ENCODE peak calls at places on chromosomes 16 and 17, in seven cellular contexts. H is astrocyte of the cerebellum, E is Karpas-422, X is kidney epithelial cell, M is NB4, A is BJ, K is GM23248. V is an unnamed sample.

GRCh38 chr16:77739493-77739892 is 17.2 kb downstream of the NUDT7 start:
- DNase-seq in H (no peak), E (no peak), X (no peak), M (no peak), A (no peak), K (peak), V (no peak)

GRCh38 chr16:49488740-49489525 is 115.3 kb downstream of the C16orf78 start:
- DNase-seq in H (no peak), E (no peak), X (no peak), M (no peak), A (no peak), K (no peak), V (no peak)

GRCh38 chr17:32504166-32504990 is 17.6 kb downstream of the CDK5R1 start:
- DNase-seq in H (no peak), E (no peak), X (no peak), M (no peak), A (peak), K (peak), V (no peak)

GRCh38 chr17:79160980-79161621 is 86.5 kb downstream of the ENGASE start:
- DNase-seq in H (no peak), E (no peak), X (no peak), M (peak), A (no peak), K (no peak), V (peak)

GRCh38 chr16:51393381-51394005 is 242.4 kb upstream of the SALL1 start:
- DNase-seq in H (no peak), E (no peak), X (no peak), M (no peak), A (no peak), K (peak), V (no peak)

GRCh38 chr16:56862776-56863175 is 2.2 kb upstream of the SLC12A3 start:
- DNase-seq in H (no peak), E (no peak), X (no peak), M (peak), A (no peak), K (no peak), V (no peak)

GRCh38 chr16:28082624-28083023 is 19.1 kb upstream of the GSG1L start:
- DNase-seq in H (no peak), E (no peak), X (no peak), M (no peak), A (no peak), K (peak), V (no peak)

GRCh38 chr17:41666336-41666680 is 22.4 kb upstream of the EIF1 start:
- DNase-seq in H (no peak), E (peak), X (no peak), M (peak), A (no peak), K (peak), V (no peak)

GRCh38 chr16:22318690-22319358 is 21.6 kb downstream of the POLR3E start:
- DNase-seq in H (no peak), E (peak), X (no peak), M (peak), A (no peak), K (peak), V (peak)

GRCh38 chr16:74721716-74722115 is 21.1 kb upstream of the MLKL start:
- DNase-seq in H (no peak), E (no peak), X (no peak), M (peak), A (no peak), K (no peak), V (no peak)

GRCh38 chr17:4806420-4806769 is 557 bp upstream of the PLD2 start:
- DNase-seq in H (no peak), E (peak), X (no peak), M (no peak), A (no peak), K (no peak), V (no peak)

GRCh38 chr16:47160422-47160821 is 16.7 kb upstream of the NETO2 start:
- DNase-seq in H (no peak), E (no peak), X (no peak), M (no peak), A (no peak), K (no peak), V (no peak)

GRCh38 chr17:45129426-45129939 is 2.8 kb downstream of the PLCD3 start:
- DNase-seq in H (no peak), E (no peak), X (no peak), M (no peak), A (no peak), K (peak), V (no peak)

GRCh38 chr16:68345351-68345810 is 34.6 kb downstream of the PRMT7 start:
- DNase-seq in H (no peak), E (no peak), X (no peak), M (no peak), A (no peak), K (no peak), V (no peak)

GRCh38 chr16:31073823-31074072 is 292 bp downstream of the ZNF668 start:
- DNase-seq in H (no peak), E (no peak), X (no peak), M (no peak), A (no peak), K (no peak), V (no peak)

GRCh38 chr17:27564463-27564862 is 66.5 kb upstream of the LGALS9 start:
- DNase-seq in H (no peak), E (no peak), X (no peak), M (no peak), A (no peak), K (no peak), V (no peak)

GRCh38 chr17:37292429-37293139 is 83.2 kb upstream of the C17orf78 start:
- DNase-seq in H (no peak), E (peak), X (no peak), M (peak), A (no peak), K (peak), V (no peak)

GRCh38 chr16:21643787-21644186 is 8.6 kb downstream of the IGSF6 start:
- DNase-seq in H (no peak), E (no peak), X (no peak), M (no peak), A (no peak), K (no peak), V (no peak)

GRCh38 chr16:2365895-2366294 is 25.4 kb upstream of the ABCA3 start:
- DNase-seq in H (peak), E (no peak), X (peak), M (no peak), A (peak), K (peak), V (no peak)

GRCh38 chr17:2122641-2123302 is 67.9 kb downstream of the HIC1 start:
- DNase-seq in H (peak), E (no peak), X (no peak), M (peak), A (no peak), K (peak), V (no peak)

GRCh38 chr16:21260870-21261791 is 17.0 kb downstream of the CRYM start:
- DNase-seq in H (no peak), E (no peak), X (peak), M (no peak), A (peak), K (peak), V (no peak)

GRCh38 chr17:49447603-49448325 is 33.1 kb upstream of the PHB1 start:
- DNase-seq in H (no peak), E (no peak), X (no peak), M (no peak), A (no peak), K (peak), V (no peak)

GRCh38 chr17:10777131-10777805 is 26.6 kb downstream of the TMEM238L start:
- DNase-seq in H (no peak), E (no peak), X (no peak), M (no peak), A (no peak), K (no peak), V (no peak)

GRCh38 chr16:77206533-77206932 is 7.3 kb downstream of the SYCE1L start:
- DNase-seq in H (no peak), E (no peak), X (no peak), M (no peak), A (no peak), K (peak), V (no peak)

GRCh38 chr17:9104370-9105041 is 83.2 kb downstream of the NTN1 start:
- DNase-seq in H (no peak), E (no peak), X (no peak), M (no peak), A (no peak), K (no peak), V (no peak)

GRCh38 chr17:2207815-2208515 is 95.6 kb downstream of the SMG6 start:
- DNase-seq in H (no peak), E (no peak), X (no peak), M (no peak), A (no peak), K (no peak), V (no peak)

GRCh38 chr17:40932608-40933007 is 4.8 kb downstream of the KRT23 start:
- DNase-seq in H (no peak), E (no peak), X (peak), M (no peak), A (no peak), K (no peak), V (no peak)

GRCh38 chr17:81508639-81509047 is 4.0 kb downstream of the ACTG1 start:
- DNase-seq in H (no peak), E (peak), X (no peak), M (no peak), A (no peak), K (peak), V (no peak)

GRCh38 chr17:76867578-76868175 is 527 bp upstream of the MGAT5B start:
- DNase-seq in H (no peak), E (peak), X (peak), M (no peak), A (no peak), K (peak), V (no peak)

GRCh38 chr16:22898874-22899348 is 84.9 kb downstream of the HS3ST2 start:
- DNase-seq in H (peak), E (peak), X (peak), M (peak), A (no peak), K (peak), V (no peak)

DNA sequence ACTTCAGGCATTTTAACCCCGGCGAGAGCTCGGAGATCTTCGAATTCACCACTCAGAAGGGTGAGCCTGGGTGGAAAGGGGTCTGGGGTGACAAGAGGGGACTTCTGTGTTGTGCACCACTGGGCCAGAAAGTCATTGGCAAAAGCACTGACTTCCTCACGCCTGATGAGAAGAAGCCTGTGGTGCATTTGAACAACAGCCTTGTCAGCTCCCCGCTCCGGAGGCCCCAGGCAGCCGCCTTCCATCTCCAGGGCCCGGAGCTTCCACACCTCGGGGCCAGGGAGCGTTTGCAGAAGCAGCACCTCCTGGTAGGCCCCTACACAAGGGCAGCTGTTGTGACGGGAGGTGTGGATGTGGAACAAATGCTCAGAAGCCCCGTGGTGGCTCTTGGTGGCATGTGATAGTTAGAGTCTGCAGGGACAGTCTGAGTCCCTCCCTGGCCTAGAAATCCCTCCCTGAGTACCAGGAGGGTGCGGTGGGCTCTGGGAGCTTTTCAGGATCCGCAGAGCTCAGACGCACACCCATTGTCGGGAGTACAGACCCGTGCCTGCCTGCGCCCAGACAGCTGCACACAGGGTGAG is 9.7 kb downstream of the CACNG1 start:
- DNase-seq in H (no peak), E (no peak), X (no peak), M (no peak), A (no peak), K (no peak), V (no peak)
- H3K4me3 ChIP-seq in H (no peak), E (no peak), X (no peak), M (no peak), A (no peak), K (no peak), V (no peak)

DNA sequence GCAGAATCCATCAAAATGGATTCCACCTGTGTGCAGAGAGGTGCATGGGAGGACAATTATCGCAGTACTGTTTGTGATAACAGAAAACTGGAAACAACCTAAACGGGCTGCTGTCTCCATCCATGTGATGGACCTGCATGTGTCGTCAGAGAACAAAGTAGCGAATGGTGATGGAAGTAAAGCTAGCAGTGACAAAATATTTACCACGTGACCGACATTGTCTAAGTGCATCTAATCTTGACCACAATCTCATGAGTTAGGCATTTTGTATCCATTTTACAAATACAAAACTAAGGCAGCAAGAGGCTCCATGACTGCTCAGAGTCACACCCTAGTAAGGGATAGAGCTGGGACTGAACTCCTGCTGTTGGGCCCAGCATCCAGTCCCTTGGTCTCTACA is 187.3 kb downstream of the LGALS9B start:
- DNase-seq in H (no peak), E (peak), X (no peak), M (no peak), A (no peak), K (no peak), V (no peak)
- H3K4me3 ChIP-seq in H (no peak), E (no peak), X (no peak), M (no peak), A (no peak), K (no peak), V (no peak)

GRCh38 chr17:71777048-71777638 is 343.7 kb upstream of the SOX9 start:
- DNase-seq in H (no peak), E (no peak), X (no peak), M (no peak), A (no peak), K (no peak), V (no peak)
- H3K4me3 ChIP-seq in H (no peak), E (no peak), X (no peak), M (no peak), A (no peak), K (peak), V (no peak)

GRCh38 chr17:17780941-17781590 is 55.7 kb downstream of the SREBF1 start:
- DNase-seq in H (peak), E (peak), X (peak), M (peak), A (no peak), K (no peak), V (no peak)

GRCh38 chr17:17783825-17784598 is 52.8 kb downstream of the SREBF1 start:
- DNase-seq in H (peak), E (peak), X (no peak), M (peak), A (no peak), K (peak), V (no peak)

GRCh38 chr17:17782425-17783120 is 54.2 kb downstream of the SREBF1 start:
- DNase-seq in H (no peak), E (peak), X (no peak), M (peak), A (no peak), K (peak), V (no peak)

GRCh38 chr17:17783121-17783824 is 53.5 kb downstream of the SREBF1 start:
- DNase-seq in H (no peak), E (peak), X (no peak), M (peak), A (no peak), K (peak), V (peak)

GRCh38 chr17:17781591-17782424 is 55.0 kb downstream of the SREBF1 start:
- DNase-seq in H (no peak), E (peak), X (no peak), M (peak), A (no peak), K (peak), V (no peak)
- H3K4me3 ChIP-seq in H (peak), E (peak), X (peak), M (no peak), A (peak), K (peak), V (peak)

GRCh38 chr17:42673266-42673884 is 3.4 kb downstream of the PLEKHH3 start:
- DNase-seq in H (no peak), E (no peak), X (no peak), M (peak), A (no peak), K (no peak), V (no peak)
- H3K4me3 ChIP-seq in H (peak), E (no peak), X (no peak), M (no peak), A (peak), K (peak), V (no peak)

GRCh38 chr17:72516772-72517399 is 396.1 kb downstream of the SOX9 start:
- DNase-seq in H (no peak), E (peak), X (peak), M (peak), A (no peak), K (peak), V (no peak)
- H3K4me3 ChIP-seq in H (no peak), E (peak), X (no peak), M (no peak), A (no peak), K (no peak), V (no peak)

GRCh38 chr17:82790391-82790790 is 38.5 kb downstream of the TBCD start:
- DNase-seq in H (no peak), E (no peak), X (no peak), M (no peak), A (no peak), K (no peak), V (no peak)
- H3K4me3 ChIP-seq in H (no peak), E (no peak), X (no peak), M (no peak), A (no peak), K (no peak), V (no peak)

DNA sequence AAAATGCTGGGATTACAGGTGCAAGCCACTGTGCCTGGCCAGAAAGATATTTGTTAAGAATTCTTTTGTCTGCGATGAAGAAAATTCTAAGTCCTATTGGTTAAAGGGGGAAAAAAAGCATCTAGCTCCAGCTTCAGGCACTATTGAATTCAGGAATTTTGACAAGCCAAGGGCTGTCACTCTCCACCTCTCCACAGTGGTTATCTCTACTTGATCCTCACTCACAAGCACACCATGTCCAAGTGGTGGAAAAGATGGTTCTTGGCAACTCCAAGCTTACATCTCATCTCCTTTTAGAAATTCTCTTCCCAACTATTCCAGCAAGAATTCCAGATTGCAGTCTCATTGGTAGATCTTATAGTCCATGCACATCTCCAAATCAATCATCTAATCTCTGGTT is 7.1 kb downstream of the RBFOX1 start:
- DNase-seq in H (no peak), E (no peak), X (no peak), M (no peak), A (no peak), K (no peak), V (no peak)
- H3K4me3 ChIP-seq in H (no peak), E (no peak), X (no peak), M (no peak), A (no peak), K (no peak), V (no peak)

GRCh38 chr17:47720754-47721533 is 12.1 kb upstream of the TBX21 start:
- DNase-seq in H (no peak), E (no peak), X (no peak), M (peak), A (no peak), K (peak), V (peak)
- H3K4me3 ChIP-seq in H (no peak), E (no peak), X (no peak), M (no peak), A (no peak), K (no peak), V (peak)

GRCh38 chr16:63617047-63617989 is 1504.5 kb downstream of the CDH11 start:
- DNase-seq in H (no peak), E (no peak), X (no peak), M (no peak), A (no peak), K (no peak), V (no peak)
- H3K4me3 ChIP-seq in H (peak), E (no peak), X (peak), M (no peak), A (peak), K (no peak), V (no peak)

V was measured in naive thymus-derived CD4-positive, alpha-beta T cell.